ENCODE peak calls at places on chromosomes 2 and 18, in four cellular contexts. O, Q, J and X are unnamed samples.
A peak's percentile ranks its signal among the peaks of the same experiment; 100 is the strongest.

GRCh38 chr18:12338382-12338781 is 30.3 kb downstream of the TUBB6 start:
- DNase-seq in J (no peak), Q (no peak), O (no peak), X (no peak)

GRCh38 chr2:163347982-163348842 is 387.6 kb downstream of the FIGN start:
- DNase-seq in Q (no peak), O (peak; percentile 72), J (peak; percentile 94), X (peak; percentile 73)

GRCh38 chr2:70668911-70669310 is 99.1 kb downstream of the ADD2 start:
- DNase-seq in O (no peak), Q (no peak), J (no peak), X (no peak)

GRCh38 chr18:79245517-79246001 is 150.2 kb upstream of the NFATC1 start:
- DNase-seq in Q (no peak), O (no peak), J (peak; percentile 1), X (peak; percentile 71)

GRCh38 chr2:9685637-9686036 is 54.8 kb upstream of the YWHAQ start:
- DNase-seq in O (no peak), J (no peak), Q (no peak), X (no peak)

GRCh38 chr2:96396095-96396494 is 60.5 kb downstream of the NCAPH start:
- DNase-seq in J (no peak), O (no peak), Q (no peak), X (no peak)

GRCh38 chr2:100893753-100894530 is 74.0 kb downstream of the NPAS2 start:
- DNase-seq in Q (no peak), J (peak; percentile 63), O (no peak), X (no peak)

GRCh38 chr2:76323381-76323780 is 612.7 kb upstream of the GCFC2 start:
- DNase-seq in J (no peak), Q (no peak), O (no peak), X (no peak)

GRCh38 chr2:224901121-224901676 is 141.1 kb downstream of the DOCK10 start:
- DNase-seq in Q (no peak), J (no peak), O (no peak), X (no peak)

GRCh38 chr2:235498556-235499305 is 4.9 kb downstream of the AGAP1 start:
- DNase-seq in J (peak; percentile 26), O (no peak), Q (no peak), X (no peak)